ENCODE peak calls at places on chromosomes 11 and 22, in eight cellular contexts. One of them, this sample, is unnamed. For H3K4me1, the result is how much of the 10 kb centered on the place peaks cover.

GRCh38 chr11:64859542-64860414 is 15.3 kb upstream of the CDC42BPG start:
- DNase-seq in sigmoid colon: no peak
- DNase-seq in upper lobe of right lung: no peak
- DNase-seq in effector memory CD4-positive, alpha-beta T cell: peak
- DNase-seq in fibroblast of lung: no peak
- DNase-seq in PC-9: no peak
- DNase-seq in A549: no peak
- DNase-seq in colonic mucosa: no peak
- DNase-seq in this sample: no peak

GRCh38 chr11:16780146-16780545 is 41.7 kb downstream of the C11orf58 start:
- DNase-seq in sigmoid colon: no peak
- DNase-seq in upper lobe of right lung: peak
- DNase-seq in effector memory CD4-positive, alpha-beta T cell: no peak
- DNase-seq in fibroblast of lung: no peak
- DNase-seq in PC-9: no peak
- DNase-seq in A549: no peak
- DNase-seq in colonic mucosa: no peak
- DNase-seq in this sample: no peak

GRCh38 chr11:3160252-3161031 is 4.7 kb downstream of the OSBPL5 start:
- DNase-seq in sigmoid colon: peak
- DNase-seq in upper lobe of right lung: peak
- DNase-seq in effector memory CD4-positive, alpha-beta T cell: no peak
- DNase-seq in fibroblast of lung: peak
- DNase-seq in PC-9: no peak
- DNase-seq in A549: no peak
- DNase-seq in colonic mucosa: peak
- DNase-seq in this sample: no peak

GRCh38 chr11:14357843-14358728 is 897 bp downstream of the RRAS2 start:
- DNase-seq in sigmoid colon: peak
- DNase-seq in upper lobe of right lung: peak
- DNase-seq in effector memory CD4-positive, alpha-beta T cell: peak
- DNase-seq in fibroblast of lung: peak
- DNase-seq in PC-9: peak
- DNase-seq in A549: peak
- DNase-seq in colonic mucosa: peak
- DNase-seq in this sample: no peak

GRCh38 chr11:102012946-102013345 is 34.3 kb upstream of the CFAP300 start:
- DNase-seq in sigmoid colon: no peak
- DNase-seq in upper lobe of right lung: no peak
- DNase-seq in effector memory CD4-positive, alpha-beta T cell: no peak
- DNase-seq in fibroblast of lung: no peak
- DNase-seq in PC-9: peak
- DNase-seq in A549: no peak
- DNase-seq in colonic mucosa: no peak
- DNase-seq in this sample: no peak

GRCh38 chr11:88420165-88420781 is 82.7 kb upstream of the CTSC start:
- DNase-seq in sigmoid colon: no peak
- DNase-seq in upper lobe of right lung: no peak
- DNase-seq in effector memory CD4-positive, alpha-beta T cell: no peak
- DNase-seq in fibroblast of lung: peak
- DNase-seq in PC-9: no peak
- DNase-seq in A549: no peak
- DNase-seq in colonic mucosa: no peak
- DNase-seq in this sample: peak

GRCh38 chr11:10373340-10373739 is 68.5 kb downstream of the ADM start:
- DNase-seq in sigmoid colon: no peak
- DNase-seq in upper lobe of right lung: no peak
- DNase-seq in effector memory CD4-positive, alpha-beta T cell: no peak
- DNase-seq in fibroblast of lung: peak
- DNase-seq in PC-9: no peak
- DNase-seq in A549: no peak
- DNase-seq in colonic mucosa: no peak
- DNase-seq in this sample: no peak

GRCh38 chr22:23305321-23305910 is 125.1 kb downstream of the BCR start:
- DNase-seq in sigmoid colon: no peak
- DNase-seq in upper lobe of right lung: peak
- DNase-seq in effector memory CD4-positive, alpha-beta T cell: no peak
- DNase-seq in fibroblast of lung: peak
- DNase-seq in PC-9: no peak
- DNase-seq in A549: no peak
- DNase-seq in colonic mucosa: no peak
- DNase-seq in this sample: no peak

GRCh38 chr11:62721994-62722393 is 5.3 kb downstream of the HNRNPUL2 start:
- DNase-seq in sigmoid colon: peak
- DNase-seq in upper lobe of right lung: no peak
- DNase-seq in effector memory CD4-positive, alpha-beta T cell: no peak
- DNase-seq in fibroblast of lung: no peak
- DNase-seq in PC-9: no peak
- DNase-seq in A549: peak
- DNase-seq in colonic mucosa: no peak
- DNase-seq in this sample: no peak

GRCh38 chr11:88305430-88305829 is 32.1 kb downstream of the CTSC start:
- DNase-seq in sigmoid colon: no peak
- DNase-seq in upper lobe of right lung: no peak
- DNase-seq in effector memory CD4-positive, alpha-beta T cell: no peak
- DNase-seq in fibroblast of lung: no peak
- DNase-seq in PC-9: no peak
- DNase-seq in A549: no peak
- DNase-seq in colonic mucosa: no peak
- DNase-seq in this sample: no peak

GRCh38 chr11:64208796-64209562 is 2.5 kb downstream of the FERMT3 start:
- DNase-seq in sigmoid colon: no peak
- DNase-seq in upper lobe of right lung: peak
- DNase-seq in effector memory CD4-positive, alpha-beta T cell: no peak
- DNase-seq in fibroblast of lung: no peak
- DNase-seq in PC-9: no peak
- DNase-seq in A549: no peak
- DNase-seq in colonic mucosa: no peak
- DNase-seq in this sample: no peak

GRCh38 chr22:37043828-37044538 is 7.6 kb upstream of the KCTD17 start:
- DNase-seq in sigmoid colon: no peak
- DNase-seq in upper lobe of right lung: peak
- DNase-seq in effector memory CD4-positive, alpha-beta T cell: no peak
- DNase-seq in fibroblast of lung: peak
- DNase-seq in PC-9: peak
- DNase-seq in A549: peak
- DNase-seq in colonic mucosa: peak
- DNase-seq in this sample: no peak

GRCh38 chr11:69131644-69132300 is 24.0 kb upstream of the SMIM38 start:
- DNase-seq in sigmoid colon: no peak
- DNase-seq in upper lobe of right lung: peak
- DNase-seq in effector memory CD4-positive, alpha-beta T cell: no peak
- DNase-seq in fibroblast of lung: peak
- DNase-seq in PC-9: peak
- DNase-seq in A549: peak
- DNase-seq in colonic mucosa: peak
- DNase-seq in this sample: peak

GRCh38 chr11:59173964-59174663 is 2.2 kb downstream of the DTX4 start:
- DNase-seq in sigmoid colon: peak
- DNase-seq in upper lobe of right lung: peak
- DNase-seq in effector memory CD4-positive, alpha-beta T cell: no peak
- DNase-seq in fibroblast of lung: no peak
- DNase-seq in PC-9: peak
- DNase-seq in A549: no peak
- DNase-seq in colonic mucosa: peak
- DNase-seq in this sample: no peak

GRCh38 chr11:14370496-14370895 is 11.5 kb upstream of the RRAS2 start:
- DNase-seq in sigmoid colon: no peak
- DNase-seq in upper lobe of right lung: no peak
- DNase-seq in effector memory CD4-positive, alpha-beta T cell: no peak
- DNase-seq in fibroblast of lung: no peak
- DNase-seq in PC-9: no peak
- DNase-seq in A549: no peak
- DNase-seq in colonic mucosa: no peak
- DNase-seq in this sample: no peak

GRCh38 chr11:68673291-68673930 is 10.9 kb upstream of the GAL start:
- DNase-seq in sigmoid colon: no peak
- DNase-seq in upper lobe of right lung: peak
- DNase-seq in effector memory CD4-positive, alpha-beta T cell: no peak
- DNase-seq in fibroblast of lung: no peak
- DNase-seq in PC-9: no peak
- DNase-seq in A549: no peak
- DNase-seq in colonic mucosa: no peak
- DNase-seq in this sample: no peak

GRCh38 chr11:10426475-10426874 is 28.6 kb upstream of the AMPD3 start:
- DNase-seq in sigmoid colon: no peak
- DNase-seq in upper lobe of right lung: no peak
- DNase-seq in effector memory CD4-positive, alpha-beta T cell: no peak
- DNase-seq in fibroblast of lung: no peak
- DNase-seq in PC-9: no peak
- DNase-seq in A549: no peak
- DNase-seq in colonic mucosa: no peak
- DNase-seq in this sample: no peak

GRCh38 chr11:70077411-70078094 is 564 bp upstream of the ANO1 start:
- DNase-seq in sigmoid colon: peak
- DNase-seq in upper lobe of right lung: peak
- DNase-seq in effector memory CD4-positive, alpha-beta T cell: no peak
- DNase-seq in fibroblast of lung: no peak
- DNase-seq in PC-9: no peak
- DNase-seq in A549: no peak
- DNase-seq in colonic mucosa: no peak
- DNase-seq in this sample: no peak

GRCh38 chr22:48849963-48850657 is 977.6 kb downstream of the BRD1 start:
- DNase-seq in sigmoid colon: peak
- DNase-seq in upper lobe of right lung: peak
- DNase-seq in effector memory CD4-positive, alpha-beta T cell: no peak
- DNase-seq in fibroblast of lung: no peak
- DNase-seq in PC-9: no peak
- DNase-seq in A549: no peak
- DNase-seq in colonic mucosa: no peak
- DNase-seq in this sample: no peak

GRCh38 chr11:11857769-11858168 is 16.0 kb downstream of the USP47 start:
- DNase-seq in sigmoid colon: no peak
- DNase-seq in upper lobe of right lung: no peak
- DNase-seq in effector memory CD4-positive, alpha-beta T cell: no peak
- DNase-seq in fibroblast of lung: no peak
- DNase-seq in PC-9: no peak
- DNase-seq in A549: peak
- DNase-seq in colonic mucosa: no peak
- DNase-seq in this sample: no peak
- H3K4me1 ChIP-seq in sigmoid colon: half or more
- H3K4me1 ChIP-seq in upper lobe of right lung: under half
- H3K4me1 ChIP-seq in effector memory CD4-positive, alpha-beta T cell: under half
- H3K4me1 ChIP-seq in fibroblast of lung: under half
- H3K4me1 ChIP-seq in PC-9: under half
- H3K4me1 ChIP-seq in A549: under half
- H3K4me1 ChIP-seq in colonic mucosa: under half
- H3K4me1 ChIP-seq in this sample: under half

GRCh38 chr11:78171951-78172350 is 16.5 kb downstream of the KCTD21 start:
- DNase-seq in sigmoid colon: no peak
- DNase-seq in upper lobe of right lung: no peak
- DNase-seq in effector memory CD4-positive, alpha-beta T cell: no peak
- DNase-seq in fibroblast of lung: no peak
- DNase-seq in PC-9: no peak
- DNase-seq in A549: no peak
- DNase-seq in colonic mucosa: no peak
- DNase-seq in this sample: no peak

GRCh38 chr11:78166832-78167469 is 21.5 kb downstream of the KCTD21 start:
- DNase-seq in sigmoid colon: no peak
- DNase-seq in upper lobe of right lung: no peak
- DNase-seq in effector memory CD4-positive, alpha-beta T cell: no peak
- DNase-seq in fibroblast of lung: no peak
- DNase-seq in PC-9: no peak
- DNase-seq in A549: no peak
- DNase-seq in colonic mucosa: no peak
- DNase-seq in this sample: no peak

GRCh38 chr11:78170874-78171549 is 17.4 kb downstream of the KCTD21 start:
- DNase-seq in sigmoid colon: no peak
- DNase-seq in upper lobe of right lung: no peak
- DNase-seq in effector memory CD4-positive, alpha-beta T cell: no peak
- DNase-seq in fibroblast of lung: no peak
- DNase-seq in PC-9: no peak
- DNase-seq in A549: no peak
- DNase-seq in colonic mucosa: no peak
- DNase-seq in this sample: no peak

GRCh38 chr11:78168539-78169477 is 19.6 kb downstream of the KCTD21 start:
- DNase-seq in sigmoid colon: peak
- DNase-seq in upper lobe of right lung: no peak
- DNase-seq in effector memory CD4-positive, alpha-beta T cell: no peak
- DNase-seq in fibroblast of lung: peak
- DNase-seq in PC-9: no peak
- DNase-seq in A549: no peak
- DNase-seq in colonic mucosa: peak
- DNase-seq in this sample: no peak

GRCh38 chr11:78170413-78170812 is 18.0 kb downstream of the KCTD21 start:
- DNase-seq in sigmoid colon: no peak
- DNase-seq in upper lobe of right lung: no peak
- DNase-seq in effector memory CD4-positive, alpha-beta T cell: no peak
- DNase-seq in fibroblast of lung: no peak
- DNase-seq in PC-9: no peak
- DNase-seq in A549: no peak
- DNase-seq in colonic mucosa: no peak
- DNase-seq in this sample: no peak
- H3K27ac ChIP-seq in sigmoid colon: peak
- H3K27ac ChIP-seq in upper lobe of right lung: no peak
- H3K27ac ChIP-seq in effector memory CD4-positive, alpha-beta T cell: no peak
- H3K27ac ChIP-seq in fibroblast of lung: no peak
- H3K27ac ChIP-seq in PC-9: no peak
- H3K27ac ChIP-seq in A549: no peak
- H3K27ac ChIP-seq in colonic mucosa: no peak
- H3K27ac ChIP-seq in this sample: no peak

DNA sequence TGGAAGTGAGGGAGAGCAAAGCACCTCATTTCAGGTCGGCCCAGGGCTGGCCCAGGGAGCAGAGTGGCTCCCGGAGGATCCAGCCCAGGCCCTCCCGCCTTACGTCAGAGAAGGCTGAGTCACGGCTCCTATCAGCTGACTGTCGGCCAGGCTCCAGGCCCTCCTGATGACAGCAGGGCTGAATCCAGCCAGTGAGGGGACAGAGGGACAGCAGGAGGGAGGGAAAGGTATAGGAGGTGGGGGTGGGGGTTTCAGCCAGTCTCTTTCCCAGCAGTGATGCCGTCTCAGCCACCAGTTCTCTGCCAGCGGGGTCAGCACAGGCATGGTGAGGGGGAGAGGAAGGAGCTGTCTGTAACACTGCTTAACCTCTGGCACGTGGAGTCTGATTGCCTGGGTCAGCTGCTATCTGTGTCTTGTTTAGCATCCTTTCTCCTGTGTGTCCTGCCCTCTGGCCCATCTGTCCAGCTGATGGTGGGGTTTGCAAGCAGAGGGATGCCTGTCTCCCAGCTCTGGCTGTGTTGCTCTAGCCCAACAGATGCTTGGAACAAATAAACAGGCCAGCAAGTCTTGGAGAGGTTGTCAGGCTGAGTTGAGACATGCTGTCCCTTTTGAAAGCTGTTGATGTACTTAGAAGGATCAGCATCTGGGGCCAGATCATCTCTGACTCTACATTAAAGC is 74.0 kb downstream of the ADAMTS15 start:
- DNase-seq in sigmoid colon: peak
- DNase-seq in upper lobe of right lung: peak
- DNase-seq in effector memory CD4-positive, alpha-beta T cell: no peak
- DNase-seq in fibroblast of lung: peak
- DNase-seq in PC-9: peak
- DNase-seq in A549: peak
- DNase-seq in colonic mucosa: peak
- DNase-seq in this sample: peak
- H3K4me3 ChIP-seq in sigmoid colon: no peak
- H3K4me3 ChIP-seq in upper lobe of right lung: no peak
- H3K4me3 ChIP-seq in effector memory CD4-positive, alpha-beta T cell: no peak
- H3K4me3 ChIP-seq in fibroblast of lung: no peak
- H3K4me3 ChIP-seq in PC-9: no peak
- H3K4me3 ChIP-seq in A549: no peak
- H3K4me3 ChIP-seq in colonic mucosa: no peak
- H3K4me3 ChIP-seq in this sample: no peak

GRCh38 chr11:118084247-118084646 is 2.5 kb downstream of the SMIM35 start:
- DNase-seq in sigmoid colon: no peak
- DNase-seq in upper lobe of right lung: no peak
- DNase-seq in effector memory CD4-positive, alpha-beta T cell: no peak
- DNase-seq in fibroblast of lung: no peak
- DNase-seq in PC-9: peak
- DNase-seq in A549: no peak
- DNase-seq in colonic mucosa: peak
- DNase-seq in this sample: no peak
- H3K4me1 ChIP-seq in sigmoid colon: under half
- H3K4me1 ChIP-seq in upper lobe of right lung: under half
- H3K4me1 ChIP-seq in effector memory CD4-positive, alpha-beta T cell: under half
- H3K4me1 ChIP-seq in fibroblast of lung: under half
- H3K4me1 ChIP-seq in PC-9: under half
- H3K4me1 ChIP-seq in A549: under half
- H3K4me1 ChIP-seq in colonic mucosa: under half
- H3K4me1 ChIP-seq in this sample: under half

This sample was measured in keratinocyte.